ENCODE peak calls at places on chromosomes 13 and 19, in ten cellular contexts. O, P, L, A, S, Q, M, H, V and T are unnamed samples.

GRCh38 chr13:114049026-114049425 is 75.2 kb upstream of the C13orf46 start:
- DNase-seq in O (no peak), H (no peak), V (peak; percentile 45), M (no peak), S (no peak), A (no peak), L (peak; percentile 48), Q (no peak), P (no peak), T (no peak)

GRCh38 chr19:7773841-7774240 is 10.8 kb downstream of the CLEC4M start:
- DNase-seq in A (no peak), L (no peak), P (no peak), O (no peak), M (no peak), S (no peak), V (no peak), H (no peak), Q (no peak), T (no peak)

GRCh38 chr19:27966390-27966816 is 1246.5 kb downstream of the UQCRFS1 start:
- DNase-seq in A (no peak), L (peak; percentile 24), M (no peak), P (no peak), Q (no peak), H (no peak), S (peak; percentile 21), V (no peak), O (peak; percentile 25), T (peak; percentile 2)

GRCh38 chr19:53871448-53871847 is 3.8 kb downstream of the MYADM start:
- DNase-seq in M (no peak), O (no peak), H (no peak), Q (no peak), P (no peak), L (no peak), S (no peak), V (no peak), A (no peak), T (no peak)

GRCh38 chr13:26037302-26037701 is 14.5 kb downstream of the SHISA2 start:
- DNase-seq in O (no peak), A (peak; percentile 29), P (peak; percentile 60), Q (no peak), S (no peak), H (peak; percentile 8), M (no peak), V (no peak), L (peak; percentile 37), T (no peak)

GRCh38 chr13:43990021-43990420 is 110.3 kb downstream of the LACC1 start:
- DNase-seq in M (no peak), Q (no peak), V (no peak), P (no peak), O (no peak), H (no peak), S (no peak), A (no peak), L (no peak), T (no peak)

GRCh38 chr13:98293103-98293502 is 116.0 kb upstream of the RNF113B start:
- DNase-seq in A (no peak), O (no peak), L (no peak), V (no peak), H (no peak), Q (peak; percentile 39), P (no peak), M (peak; percentile 79), S (peak; percentile 20), T (no peak)

GRCh38 chr13:81568824-81569223 is 1227.9 kb upstream of the SPRY2 start:
- DNase-seq in V (no peak), P (no peak), H (no peak), S (no peak), L (no peak), Q (no peak), O (no peak), M (no peak), A (no peak), T (no peak)

GRCh38 chr19:38739440-38740251 is 4.6 kb downstream of the CAPN12 start:
- DNase-seq in S (no peak), P (no peak), O (no peak), A (no peak), H (no peak), V (no peak), Q (no peak), M (no peak), L (no peak), T (no peak)

GRCh38 chr13:110646442-110647364 is 31.4 kb downstream of the NAXD start:
- DNase-seq in P (no peak), O (no peak), H (no peak), L (no peak), V (no peak), A (no peak), M (no peak), S (no peak), Q (no peak), T (no peak)

GRCh38 chr13:113820813-113821651 is 42.8 kb downstream of the GAS6 start:
- DNase-seq in P (peak; percentile 78), A (peak; percentile 83), V (no peak), M (peak; percentile 74), H (no peak), S (peak; percentile 88), L (no peak), Q (peak; percentile 96), O (peak; percentile 91), T (peak; percentile 87)

GRCh38 chr13:49240017-49240416 is 7.7 kb upstream of the CDADC1 start:
- DNase-seq in Q (no peak), P (no peak), V (no peak), H (peak; percentile 21), O (peak; percentile 45), M (no peak), L (peak; percentile 61), A (peak; percentile 36), S (no peak), T (peak; percentile 23)

GRCh38 chr13:54185785-54186184 is 1157.2 kb downstream of the OLFM4 start:
- DNase-seq in S (peak; percentile 24), M (no peak), Q (no peak), V (no peak), P (no peak), O (no peak), H (no peak), A (no peak), L (no peak), T (peak; percentile 3)

GRCh38 chr19:15396436-15396835 is 16.8 kb upstream of the AKAP8 start:
- DNase-seq in Q (no peak), A (no peak), O (no peak), V (no peak), M (no peak), L (no peak), S (no peak), H (no peak), P (no peak), T (no peak)

GRCh38 chr19:13095393-13095784 is 7.3 kb downstream of the LYL1 start:
- DNase-seq in M (no peak), L (peak; percentile 62), H (no peak), A (peak; percentile 59), Q (no peak), O (no peak), S (no peak), V (no peak), P (no peak), T (no peak)

GRCh38 chr13:112986946-112987345 is 17.9 kb downstream of the MCF2L start:
- DNase-seq in P (no peak), O (no peak), Q (no peak), V (no peak), M (no peak), S (no peak), H (no peak), L (no peak), A (no peak), T (no peak)

GRCh38 chr19:47405197-47405550 is 14.2 kb downstream of the MEIS3 start:
- DNase-seq in V (no peak), Q (no peak), M (no peak), H (no peak), O (no peak), P (no peak), L (no peak), A (no peak), S (no peak), T (no peak)

GRCh38 chr13:46554971-46555370 is 2.0 kb downstream of the LRCH1 start:
- DNase-seq in A (no peak), H (no peak), O (no peak), L (no peak), V (no peak), S (no peak), Q (no peak), M (no peak), P (no peak), T (no peak)

GRCh38 chr13:99548448-99548847 is 47.2 kb downstream of the TM9SF2 start:
- DNase-seq in S (no peak), O (no peak), M (no peak), A (no peak), L (no peak), V (no peak), Q (no peak), P (no peak), H (no peak), T (no peak)

GRCh38 chr13:77180011-77180410 is 146.9 kb downstream of the MYCBP2 start:
- DNase-seq in H (no peak), A (no peak), L (no peak), Q (no peak), S (no peak), O (no peak), V (no peak), P (no peak), M (no peak), T (no peak)

GRCh38 chr13:62321895-62322294 is 906.2 kb upstream of the PCDH20 start:
- DNase-seq in O (no peak), V (no peak), H (no peak), P (no peak), A (no peak), Q (no peak), M (no peak), L (no peak), S (no peak), T (no peak)

GRCh38 chr13:110298566-110299321 is 8.2 kb downstream of the COL4A1 start:
- DNase-seq in H (no peak), P (no peak), S (no peak), Q (no peak), L (no peak), M (no peak), A (no peak), V (no peak), O (no peak), T (no peak)

GRCh38 chr13:109703250-109703649 is 83.1 kb downstream of the IRS2 start:
- DNase-seq in M (no peak), L (no peak), H (no peak), O (no peak), S (no peak), A (no peak), V (no peak), P (no peak), Q (no peak), T (no peak)

GRCh38 chr13:73261739-73262216 is 203.0 kb downstream of the KLF5 start:
- DNase-seq in H (no peak), S (no peak), L (no peak), M (no peak), P (no peak), V (no peak), Q (no peak), A (no peak), O (no peak), T (peak; percentile 73)

GRCh38 chr19:8922591-8922990 is 87.6 kb downstream of the MUC16 start:
- DNase-seq in O (no peak), M (no peak), Q (no peak), V (no peak), L (no peak), A (no peak), S (no peak), P (no peak), H (no peak), T (no peak)

GRCh38 chr19:1401138-1401888 is at the start of gene GAMT:
- DNase-seq in O (peak; percentile 78), P (peak; percentile 47), H (peak; percentile 27), V (peak; percentile 47), L (peak; percentile 62), S (peak; percentile 67), M (no peak), A (no peak), Q (no peak), T (no peak)

GRCh38 chr13:40485611-40486517 is 180.6 kb downstream of the FOXO1 start:
- DNase-seq in M (no peak), P (no peak), S (no peak), A (no peak), Q (no peak), O (no peak), H (peak; percentile 69), L (peak; percentile 57), V (peak; percentile 28), T (no peak)

GRCh38 chr19:7356899-7357627 is 8.3 kb downstream of the ARHGEF18 start:
- DNase-seq in H (no peak), P (no peak), O (no peak), A (no peak), V (no peak), Q (no peak), L (no peak), M (no peak), S (no peak), T (no peak)